ENCODE peak calls at places on chromosomes 16 and 17, in seven cellular contexts. M is OCI-LY7, U is K562, N is mesothelial cell of epicardium, H is BJ, L is tibial nerve, C is lower leg skin. J is an unnamed sample.
A peak's percentile ranks its signal among the peaks of the same experiment; 100 is the strongest.

GRCh38 chr17:75524971-75525805 is at the start of gene LLGL2:
- DNase-seq in M (peak; percentile 94), U (peak; percentile 97), N (peak; percentile 68), H (no peak), L (peak; percentile 35), C (peak; percentile 94), J (no peak)

GRCh38 chr17:80480248-80480647 is 3.8 kb upstream of the NPTX1 start:
- DNase-seq in M (no peak), U (no peak), N (no peak), H (no peak), L (no peak), C (no peak), J (no peak)

GRCh38 chr17:4485676-4486646 is 12.7 kb upstream of the SPNS2 start:
- DNase-seq in M (no peak), U (no peak), N (no peak), H (no peak), L (no peak), C (no peak), J (no peak)

GRCh38 chr17:16447676-16448075 is 32.3 kb downstream of the TRPV2 start:
- DNase-seq in M (no peak), U (no peak), N (no peak), H (no peak), L (no peak), C (no peak), J (no peak)

GRCh38 chr16:68179855-68180254 is 56.1 kb downstream of the ESRP2 start:
- DNase-seq in M (no peak), U (no peak), N (no peak), H (no peak), L (no peak), C (no peak), J (no peak)

GRCh38 chr17:36616391-36617029 is 15.1 kb downstream of the MRM1 start:
- DNase-seq in M (no peak), U (no peak), N (no peak), H (no peak), L (no peak), C (no peak), J (no peak)

GRCh38 chr17:47286198-47286914 is 32.7 kb downstream of the ITGB3 start:
- DNase-seq in M (peak; percentile 18), U (no peak), N (no peak), H (no peak), L (no peak), C (no peak), J (no peak)

GRCh38 chr17:1399366-1399678 is 700 bp downstream of the YWHAE start:
- DNase-seq in M (peak; percentile 63), U (no peak), N (peak; percentile 29), H (no peak), L (peak; percentile 39), C (peak; percentile 92), J (no peak)

GRCh38 chr16:21599994-21600773 is 807 bp downstream of the METTL9 start:
- DNase-seq in M (peak; percentile 69), U (peak; percentile 27), N (no peak), H (no peak), L (no peak), C (no peak), J (peak; percentile 51)

GRCh38 chr16:72380283-72380682 is 208.3 kb upstream of the PMFBP1 start:
- DNase-seq in M (no peak), U (no peak), N (no peak), H (no peak), L (no peak), C (no peak), J (no peak)

GRCh38 chr17:48412841-48413240 is 17.2 kb downstream of the SKAP1 start:
- DNase-seq in M (no peak), U (no peak), N (no peak), H (no peak), L (no peak), C (no peak), J (no peak)

GRCh38 chr17:48498168-48498840 is 32.5 kb downstream of the HOXB1 start:
- DNase-seq in M (no peak), U (no peak), N (no peak), H (no peak), L (no peak), C (no peak), J (no peak)

GRCh38 chr17:67126983-67127382 is 82.6 kb downstream of the CACNG1 start:
- DNase-seq in M (no peak), U (no peak), N (no peak), H (no peak), L (no peak), C (no peak), J (no peak)

GRCh38 chr17:15655162-15655561 is 28.9 kb downstream of the TRIM16 start:
- DNase-seq in M (no peak), U (no peak), N (no peak), H (no peak), L (no peak), C (peak; percentile 46), J (no peak)

GRCh38 chr16:3214904-3215600 is 19.9 kb downstream of the ZNF200 start:
- DNase-seq in M (peak; percentile 83), U (no peak), N (no peak), H (no peak), L (no peak), C (peak; percentile 20), J (no peak)

GRCh38 chr16:81784042-81784785 is 5.1 kb downstream of the PLCG2 start:
- DNase-seq in M (peak; percentile 87), U (no peak), N (no peak), H (no peak), L (no peak), C (no peak), J (peak; percentile 7)

GRCh38 chr17:47819475-47819874 is 2.1 kb downstream of the OSBPL7 start:
- DNase-seq in M (no peak), U (no peak), N (no peak), H (no peak), L (no peak), C (no peak), J (no peak)

GRCh38 chr16:29985271-29985811 is 10.1 kb downstream of the HIRIP3 start:
- DNase-seq in M (no peak), U (no peak), N (no peak), H (no peak), L (no peak), C (no peak), J (no peak)

DNA sequence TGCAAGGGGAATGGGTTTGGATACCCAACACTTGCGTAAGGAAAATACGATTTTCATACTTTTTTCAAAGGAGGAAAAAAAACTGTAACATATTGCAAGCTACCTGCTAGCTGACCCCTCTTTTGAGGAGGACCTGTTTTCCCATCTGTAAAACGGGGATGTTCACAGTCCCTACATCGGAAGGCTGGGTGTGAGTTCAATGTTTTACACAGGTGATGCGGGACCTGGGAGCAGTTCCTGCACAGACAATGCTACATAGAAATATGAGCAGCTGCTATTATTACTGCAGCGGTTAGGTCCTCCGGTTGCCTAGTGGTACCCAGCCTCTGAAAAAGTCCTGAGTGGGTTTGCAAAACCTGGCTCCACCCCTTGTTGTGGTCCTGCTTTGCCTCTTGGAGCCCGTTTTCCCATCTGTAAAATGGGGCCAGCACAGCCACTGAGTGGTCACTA is 3.5 kb downstream of the SOCS1 start:
- DNase-seq in M (no peak), U (no peak), N (no peak), H (no peak), L (no peak), C (no peak), J (no peak)
- TF ChIP-seq CTCF in M (no peak), U (no peak), N (no peak), H (no peak), L (no peak), C (no peak), J (no peak)

DNA sequence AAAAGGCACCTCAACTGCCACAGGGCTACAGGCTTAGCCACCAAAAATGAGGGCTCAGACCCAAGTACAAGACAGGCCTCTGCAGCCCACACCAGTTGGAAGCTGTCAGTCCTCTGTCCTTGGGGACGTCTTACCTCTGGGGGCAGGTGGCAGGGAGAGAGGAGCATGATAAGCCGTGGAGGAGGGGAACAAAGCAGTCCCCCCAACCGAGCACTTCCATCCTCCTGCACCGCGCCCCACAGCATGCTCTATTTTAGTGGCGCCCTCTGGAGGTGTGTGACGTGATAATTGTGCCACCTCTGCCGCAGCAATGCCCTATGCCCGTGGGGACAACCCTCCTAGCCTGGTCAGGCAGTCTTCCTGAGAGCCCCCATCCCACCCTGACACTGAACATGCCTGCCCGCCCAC is 13.6 kb downstream of the G6PC3 start:
- DNase-seq in M (peak; percentile 19), U (peak; percentile 50), N (no peak), H (no peak), L (no peak), C (no peak), J (no peak)
- TF ChIP-seq CTCF in M (peak; percentile 69), U (peak; percentile 51), N (no peak), H (peak; percentile 32), L (no peak), C (no peak), J (no peak)

GRCh38 chr16:15457958-15458357 is 23.6 kb downstream of the BMERB1 start:
- DNase-seq in M (no peak), U (no peak), N (no peak), H (no peak), L (no peak), C (no peak), J (no peak)
- TF ChIP-seq CTCF in M (peak; percentile 25), U (peak; percentile 31), N (no peak), H (no peak), L (no peak), C (no peak), J (no peak)

GRCh38 chr16:85332175-85332574 is 219.9 kb upstream of the CIBAR2 start:
- DNase-seq in M (no peak), U (no peak), N (no peak), H (no peak), L (no peak), C (no peak), J (no peak)

GRCh38 chr16:85335584-85336492 is 223.6 kb upstream of the CIBAR2 start:
- DNase-seq in M (no peak), U (no peak), N (no peak), H (no peak), L (no peak), C (no peak), J (no peak)

GRCh38 chr16:85333744-85334640 is 221.7 kb upstream of the CIBAR2 start:
- DNase-seq in M (no peak), U (no peak), N (no peak), H (no peak), L (no peak), C (no peak), J (no peak)

GRCh38 chr16:85333337-85333736 is 221.1 kb upstream of the CIBAR2 start:
- DNase-seq in M (no peak), U (no peak), N (no peak), H (no peak), L (no peak), C (no peak), J (no peak)

GRCh38 chr16:85334718-85335583 is 222.7 kb upstream of the CIBAR2 start:
- DNase-seq in M (peak; percentile 35), U (peak; percentile 70), N (no peak), H (no peak), L (no peak), C (no peak), J (no peak)
- TF ChIP-seq CTCF in M (peak; percentile 48), U (no peak), N (no peak), H (no peak), L (no peak), C (no peak), J (no peak)

GRCh38 chr17:65941500-65941899 is 250.4 kb downstream of the CEP112 start:
- DNase-seq in M (no peak), U (no peak), N (no peak), H (no peak), L (no peak), C (no peak), J (no peak)
- TF ChIP-seq CTCF in M (peak; percentile 22), U (no peak), N (no peak), H (no peak), L (no peak), C (no peak), J (peak; percentile 25)

J was measured in fibroblast of the aortic adventitia.